ENCODE peak calls at places on chromosomes 16 and 17, in ten cellular contexts. One of them, this sample, is unnamed.

GRCh38 chr17:39231091-39231561 is 5.4 kb upstream of the STAC2 start:
- DNase-seq in neuronal stem cell: no peak
- DNase-seq in fibroblast of mammary gland: no peak
- DNase-seq in foreskin fibroblast: no peak
- DNase-seq in HFF-Myc: no peak
- DNase-seq in bronchial epithelial cell: no peak
- DNase-seq in fibroblast of pulmonary artery: no peak
- DNase-seq in ascending aorta: no peak
- DNase-seq in psoas muscle: no peak
- DNase-seq in IMR-90: no peak
- DNase-seq in this sample: no peak

GRCh38 chr17:73820686-73821448 is 176.6 kb upstream of the SDK2 start:
- DNase-seq in HFF-Myc: peak
- DNase-seq in neuronal stem cell: peak
- DNase-seq in bronchial epithelial cell: no peak
- DNase-seq in ascending aorta: no peak
- DNase-seq in psoas muscle: no peak
- DNase-seq in foreskin fibroblast: no peak
- DNase-seq in fibroblast of pulmonary artery: no peak
- DNase-seq in IMR-90: no peak
- DNase-seq in fibroblast of mammary gland: peak
- DNase-seq in this sample: no peak

GRCh38 chr16:66408181-66409048 is 18.7 kb upstream of the BEAN1 start:
- DNase-seq in fibroblast of pulmonary artery: peak
- DNase-seq in IMR-90: peak
- DNase-seq in ascending aorta: no peak
- DNase-seq in neuronal stem cell: no peak
- DNase-seq in HFF-Myc: peak
- DNase-seq in foreskin fibroblast: peak
- DNase-seq in fibroblast of mammary gland: peak
- DNase-seq in bronchial epithelial cell: peak
- DNase-seq in psoas muscle: no peak
- DNase-seq in this sample: peak

GRCh38 chr17:72110953-72111339 is 9.9 kb upstream of the SOX9 start:
- DNase-seq in HFF-Myc: no peak
- DNase-seq in IMR-90: no peak
- DNase-seq in neuronal stem cell: no peak
- DNase-seq in fibroblast of mammary gland: no peak
- DNase-seq in psoas muscle: no peak
- DNase-seq in foreskin fibroblast: no peak
- DNase-seq in bronchial epithelial cell: no peak
- DNase-seq in fibroblast of pulmonary artery: no peak
- DNase-seq in ascending aorta: no peak
- DNase-seq in this sample: no peak

GRCh38 chr17:76492989-76493501 is 8.2 kb downstream of the RHBDF2 start:
- DNase-seq in fibroblast of mammary gland: peak
- DNase-seq in IMR-90: peak
- DNase-seq in fibroblast of pulmonary artery: peak
- DNase-seq in neuronal stem cell: no peak
- DNase-seq in bronchial epithelial cell: peak
- DNase-seq in psoas muscle: peak
- DNase-seq in foreskin fibroblast: peak
- DNase-seq in HFF-Myc: no peak
- DNase-seq in ascending aorta: peak
- DNase-seq in this sample: peak

GRCh38 chr17:54220829-54221228 is 398.1 kb downstream of the KIF2B start:
- DNase-seq in psoas muscle: no peak
- DNase-seq in fibroblast of mammary gland: no peak
- DNase-seq in neuronal stem cell: no peak
- DNase-seq in foreskin fibroblast: no peak
- DNase-seq in HFF-Myc: no peak
- DNase-seq in bronchial epithelial cell: no peak
- DNase-seq in fibroblast of pulmonary artery: no peak
- DNase-seq in IMR-90: no peak
- DNase-seq in ascending aorta: no peak
- DNase-seq in this sample: no peak

GRCh38 chr17:72101526-72101925 is 19.3 kb upstream of the SOX9 start:
- DNase-seq in fibroblast of mammary gland: no peak
- DNase-seq in fibroblast of pulmonary artery: no peak
- DNase-seq in neuronal stem cell: no peak
- DNase-seq in foreskin fibroblast: no peak
- DNase-seq in HFF-Myc: no peak
- DNase-seq in bronchial epithelial cell: no peak
- DNase-seq in psoas muscle: no peak
- DNase-seq in IMR-90: peak
- DNase-seq in ascending aorta: no peak
- DNase-seq in this sample: no peak

GRCh38 chr16:51431517-51432241 is 280.6 kb upstream of the SALL1 start:
- DNase-seq in bronchial epithelial cell: peak
- DNase-seq in foreskin fibroblast: peak
- DNase-seq in IMR-90: peak
- DNase-seq in fibroblast of pulmonary artery: peak
- DNase-seq in ascending aorta: no peak
- DNase-seq in fibroblast of mammary gland: peak
- DNase-seq in HFF-Myc: peak
- DNase-seq in psoas muscle: no peak
- DNase-seq in neuronal stem cell: no peak
- DNase-seq in this sample: peak

GRCh38 chr16:4056161-4057105 is 59.8 kb downstream of the ADCY9 start:
- DNase-seq in fibroblast of pulmonary artery: no peak
- DNase-seq in fibroblast of mammary gland: no peak
- DNase-seq in psoas muscle: no peak
- DNase-seq in ascending aorta: no peak
- DNase-seq in HFF-Myc: no peak
- DNase-seq in foreskin fibroblast: no peak
- DNase-seq in neuronal stem cell: no peak
- DNase-seq in IMR-90: no peak
- DNase-seq in bronchial epithelial cell: no peak
- DNase-seq in this sample: no peak
- H3K4me3 ChIP-seq in fibroblast of pulmonary artery: no peak
- H3K4me3 ChIP-seq in fibroblast of mammary gland: no peak
- H3K4me3 ChIP-seq in psoas muscle: no peak
- H3K4me3 ChIP-seq in ascending aorta: no peak
- H3K4me3 ChIP-seq in HFF-Myc: no peak
- H3K4me3 ChIP-seq in foreskin fibroblast: no peak
- H3K4me3 ChIP-seq in neuronal stem cell: no peak
- H3K4me3 ChIP-seq in IMR-90: no peak
- H3K4me3 ChIP-seq in bronchial epithelial cell: no peak
- H3K4me3 ChIP-seq in this sample: no peak

GRCh38 chr16:11202260-11203091 is 53.5 kb downstream of the SOCS1 start:
- DNase-seq in fibroblast of mammary gland: peak
- DNase-seq in psoas muscle: no peak
- DNase-seq in HFF-Myc: no peak
- DNase-seq in fibroblast of pulmonary artery: no peak
- DNase-seq in IMR-90: peak
- DNase-seq in bronchial epithelial cell: peak
- DNase-seq in foreskin fibroblast: peak
- DNase-seq in neuronal stem cell: no peak
- DNase-seq in ascending aorta: no peak
- DNase-seq in this sample: no peak

GRCh38 chr16:11198817-11199216 is 57.2 kb downstream of the SOCS1 start:
- DNase-seq in psoas muscle: no peak
- DNase-seq in bronchial epithelial cell: peak
- DNase-seq in fibroblast of pulmonary artery: no peak
- DNase-seq in HFF-Myc: no peak
- DNase-seq in neuronal stem cell: no peak
- DNase-seq in ascending aorta: no peak
- DNase-seq in IMR-90: no peak
- DNase-seq in foreskin fibroblast: no peak
- DNase-seq in fibroblast of mammary gland: no peak
- DNase-seq in this sample: no peak

GRCh38 chr16:11201498-11202259 is 54.3 kb downstream of the SOCS1 start:
- DNase-seq in HFF-Myc: peak
- DNase-seq in fibroblast of mammary gland: peak
- DNase-seq in fibroblast of pulmonary artery: peak
- DNase-seq in neuronal stem cell: no peak
- DNase-seq in IMR-90: peak
- DNase-seq in ascending aorta: no peak
- DNase-seq in bronchial epithelial cell: peak
- DNase-seq in psoas muscle: no peak
- DNase-seq in foreskin fibroblast: peak
- DNase-seq in this sample: peak

GRCh38 chr16:11198375-11198774 is 57.6 kb downstream of the SOCS1 start:
- DNase-seq in fibroblast of pulmonary artery: no peak
- DNase-seq in psoas muscle: no peak
- DNase-seq in IMR-90: no peak
- DNase-seq in fibroblast of mammary gland: no peak
- DNase-seq in bronchial epithelial cell: no peak
- DNase-seq in foreskin fibroblast: no peak
- DNase-seq in HFF-Myc: no peak
- DNase-seq in ascending aorta: no peak
- DNase-seq in neuronal stem cell: no peak
- DNase-seq in this sample: no peak

DNA sequence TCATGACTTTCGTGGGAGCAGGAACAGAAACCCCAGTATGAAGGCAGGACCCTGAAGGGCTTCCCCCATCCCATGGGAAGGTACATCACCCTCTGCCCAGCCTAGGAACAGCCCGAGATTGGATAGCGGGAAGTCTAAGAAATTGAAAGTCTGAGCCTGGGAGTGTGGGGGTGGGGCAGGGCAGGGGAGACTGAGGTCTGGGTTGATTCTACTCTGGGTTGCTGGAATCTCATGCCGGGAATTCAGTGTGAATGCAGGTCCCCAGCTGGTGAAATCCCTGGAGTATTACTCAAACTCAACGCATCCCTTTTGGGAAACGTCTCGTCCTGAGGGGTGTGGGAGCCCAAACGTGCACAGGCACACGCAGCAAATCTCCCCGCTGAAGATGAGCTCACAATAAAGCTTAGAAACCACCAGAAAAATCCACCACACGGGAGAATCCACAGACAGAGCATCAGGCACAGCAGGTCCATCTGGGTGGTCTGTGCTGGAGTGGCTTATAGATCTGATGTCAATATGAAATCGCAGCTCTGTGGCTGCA is 55.4 kb downstream of the SOCS1 start:
- DNase-seq in bronchial epithelial cell: no peak
- DNase-seq in psoas muscle: no peak
- DNase-seq in neuronal stem cell: no peak
- DNase-seq in fibroblast of mammary gland: no peak
- DNase-seq in foreskin fibroblast: no peak
- DNase-seq in ascending aorta: no peak
- DNase-seq in fibroblast of pulmonary artery: no peak
- DNase-seq in HFF-Myc: no peak
- DNase-seq in IMR-90: no peak
- DNase-seq in this sample: no peak
- H3K4me3 ChIP-seq in bronchial epithelial cell: no peak
- H3K4me3 ChIP-seq in psoas muscle: no peak
- H3K4me3 ChIP-seq in neuronal stem cell: no peak
- H3K4me3 ChIP-seq in fibroblast of mammary gland: no peak
- H3K4me3 ChIP-seq in foreskin fibroblast: no peak
- H3K4me3 ChIP-seq in ascending aorta: no peak
- H3K4me3 ChIP-seq in fibroblast of pulmonary artery: no peak
- H3K4me3 ChIP-seq in HFF-Myc: no peak
- H3K4me3 ChIP-seq in IMR-90: no peak
- H3K4me3 ChIP-seq in this sample: no peak

GRCh38 chr17:59848385-59848668 is 44.4 kb downstream of the TUBD1 start:
- DNase-seq in fibroblast of pulmonary artery: no peak
- DNase-seq in neuronal stem cell: no peak
- DNase-seq in foreskin fibroblast: no peak
- DNase-seq in IMR-90: no peak
- DNase-seq in fibroblast of mammary gland: no peak
- DNase-seq in HFF-Myc: no peak
- DNase-seq in psoas muscle: no peak
- DNase-seq in ascending aorta: no peak
- DNase-seq in bronchial epithelial cell: no peak
- DNase-seq in this sample: no peak

GRCh38 chr17:59848778-59849177 is 44.0 kb downstream of the TUBD1 start:
- DNase-seq in fibroblast of pulmonary artery: peak
- DNase-seq in foreskin fibroblast: peak
- DNase-seq in ascending aorta: no peak
- DNase-seq in HFF-Myc: no peak
- DNase-seq in IMR-90: peak
- DNase-seq in fibroblast of mammary gland: peak
- DNase-seq in psoas muscle: peak
- DNase-seq in neuronal stem cell: no peak
- DNase-seq in bronchial epithelial cell: no peak
- DNase-seq in this sample: no peak

GRCh38 chr17:59845595-59846390 is 47.0 kb downstream of the TUBD1 start:
- DNase-seq in IMR-90: peak
- DNase-seq in psoas muscle: peak
- DNase-seq in ascending aorta: no peak
- DNase-seq in HFF-Myc: no peak
- DNase-seq in neuronal stem cell: no peak
- DNase-seq in bronchial epithelial cell: peak
- DNase-seq in foreskin fibroblast: peak
- DNase-seq in fibroblast of pulmonary artery: peak
- DNase-seq in fibroblast of mammary gland: peak
- DNase-seq in this sample: no peak

GRCh38 chr17:59844884-59845594 is 47.7 kb downstream of the TUBD1 start:
- DNase-seq in neuronal stem cell: no peak
- DNase-seq in IMR-90: peak
- DNase-seq in HFF-Myc: no peak
- DNase-seq in bronchial epithelial cell: peak
- DNase-seq in fibroblast of mammary gland: peak
- DNase-seq in fibroblast of pulmonary artery: peak
- DNase-seq in foreskin fibroblast: no peak
- DNase-seq in ascending aorta: no peak
- DNase-seq in psoas muscle: no peak
- DNase-seq in this sample: no peak

GRCh38 chr17:59846391-59847165 is 46.2 kb downstream of the TUBD1 start:
- DNase-seq in neuronal stem cell: no peak
- DNase-seq in IMR-90: peak
- DNase-seq in fibroblast of mammary gland: peak
- DNase-seq in foreskin fibroblast: peak
- DNase-seq in fibroblast of pulmonary artery: peak
- DNase-seq in HFF-Myc: no peak
- DNase-seq in ascending aorta: no peak
- DNase-seq in psoas muscle: peak
- DNase-seq in bronchial epithelial cell: peak
- DNase-seq in this sample: peak
- H3K4me3 ChIP-seq in neuronal stem cell: no peak
- H3K4me3 ChIP-seq in IMR-90: no peak
- H3K4me3 ChIP-seq in fibroblast of mammary gland: peak
- H3K4me3 ChIP-seq in foreskin fibroblast: peak
- H3K4me3 ChIP-seq in fibroblast of pulmonary artery: no peak
- H3K4me3 ChIP-seq in HFF-Myc: peak
- H3K4me3 ChIP-seq in ascending aorta: peak
- H3K4me3 ChIP-seq in psoas muscle: peak
- H3K4me3 ChIP-seq in bronchial epithelial cell: no peak
- H3K4me3 ChIP-seq in this sample: no peak

GRCh38 chr17:58564971-58565370 is 50.5 kb upstream of the MTMR4 start:
- DNase-seq in neuronal stem cell: no peak
- DNase-seq in IMR-90: no peak
- DNase-seq in psoas muscle: no peak
- DNase-seq in foreskin fibroblast: no peak
- DNase-seq in ascending aorta: no peak
- DNase-seq in bronchial epithelial cell: no peak
- DNase-seq in HFF-Myc: no peak
- DNase-seq in fibroblast of mammary gland: no peak
- DNase-seq in fibroblast of pulmonary artery: no peak
- DNase-seq in this sample: no peak

GRCh38 chr17:58568050-58568830 is 53.8 kb upstream of the MTMR4 start:
- DNase-seq in IMR-90: no peak
- DNase-seq in fibroblast of pulmonary artery: no peak
- DNase-seq in neuronal stem cell: no peak
- DNase-seq in fibroblast of mammary gland: no peak
- DNase-seq in psoas muscle: no peak
- DNase-seq in ascending aorta: no peak
- DNase-seq in bronchial epithelial cell: no peak
- DNase-seq in HFF-Myc: no peak
- DNase-seq in foreskin fibroblast: no peak
- DNase-seq in this sample: no peak

GRCh38 chr17:58569216-58569615 is 54.8 kb upstream of the MTMR4 start:
- DNase-seq in bronchial epithelial cell: no peak
- DNase-seq in ascending aorta: no peak
- DNase-seq in IMR-90: no peak
- DNase-seq in fibroblast of pulmonary artery: no peak
- DNase-seq in psoas muscle: no peak
- DNase-seq in HFF-Myc: no peak
- DNase-seq in foreskin fibroblast: no peak
- DNase-seq in neuronal stem cell: no peak
- DNase-seq in fibroblast of mammary gland: no peak
- DNase-seq in this sample: no peak

GRCh38 chr17:58570758-58571157 is 56.3 kb upstream of the MTMR4 start:
- DNase-seq in foreskin fibroblast: no peak
- DNase-seq in neuronal stem cell: no peak
- DNase-seq in ascending aorta: no peak
- DNase-seq in IMR-90: no peak
- DNase-seq in psoas muscle: no peak
- DNase-seq in HFF-Myc: no peak
- DNase-seq in fibroblast of mammary gland: no peak
- DNase-seq in fibroblast of pulmonary artery: no peak
- DNase-seq in bronchial epithelial cell: no peak
- DNase-seq in this sample: no peak

GRCh38 chr17:58565389-58566311 is 51.2 kb upstream of the MTMR4 start:
- DNase-seq in foreskin fibroblast: no peak
- DNase-seq in neuronal stem cell: no peak
- DNase-seq in psoas muscle: no peak
- DNase-seq in ascending aorta: no peak
- DNase-seq in IMR-90: no peak
- DNase-seq in bronchial epithelial cell: peak
- DNase-seq in fibroblast of pulmonary artery: no peak
- DNase-seq in HFF-Myc: no peak
- DNase-seq in fibroblast of mammary gland: no peak
- DNase-seq in this sample: no peak
- H3K4me3 ChIP-seq in foreskin fibroblast: no peak
- H3K4me3 ChIP-seq in neuronal stem cell: no peak
- H3K4me3 ChIP-seq in psoas muscle: no peak
- H3K4me3 ChIP-seq in ascending aorta: no peak
- H3K4me3 ChIP-seq in IMR-90: no peak
- H3K4me3 ChIP-seq in bronchial epithelial cell: no peak
- H3K4me3 ChIP-seq in fibroblast of pulmonary artery: no peak
- H3K4me3 ChIP-seq in HFF-Myc: no peak
- H3K4me3 ChIP-seq in fibroblast of mammary gland: no peak
- H3K4me3 ChIP-seq in this sample: no peak